ENCODE peak calls at places on chromosomes 12 and 14, in ten cellular contexts. One of them, this sample, is unnamed.
A peak's percentile ranks its signal among the peaks of the same experiment; 100 is the strongest.

GRCh38 chr14:39988939-39989338 is 556.7 kb upstream of the FBXO33 start:
- DNase-seq in stomach: no peak
- DNase-seq in esophagus muscularis mucosa: no peak
- DNase-seq in prostate gland: no peak
- DNase-seq in spleen: no peak
- DNase-seq in GM12878: no peak
- DNase-seq in suprapubic skin: no peak
- DNase-seq in HCT116: peak; percentile 43
- DNase-seq in breast epithelium: no peak
- DNase-seq in GM12891: no peak
- DNase-seq in this sample: no peak

GRCh38 chr12:96403870-96404269 is 3.6 kb upstream of the CDK17 start:
- DNase-seq in stomach: no peak
- DNase-seq in esophagus muscularis mucosa: no peak
- DNase-seq in prostate gland: no peak
- DNase-seq in spleen: no peak
- DNase-seq in GM12878: peak; percentile 72
- DNase-seq in suprapubic skin: no peak
- DNase-seq in HCT116: no peak
- DNase-seq in breast epithelium: no peak
- DNase-seq in GM12891: no peak
- DNase-seq in this sample: no peak

GRCh38 chr14:51614707-51615106 is 37.0 kb upstream of the FRMD6 start:
- DNase-seq in stomach: no peak
- DNase-seq in esophagus muscularis mucosa: no peak
- DNase-seq in prostate gland: no peak
- DNase-seq in spleen: no peak
- DNase-seq in GM12878: no peak
- DNase-seq in suprapubic skin: no peak
- DNase-seq in HCT116: no peak
- DNase-seq in breast epithelium: no peak
- DNase-seq in GM12891: no peak
- DNase-seq in this sample: no peak

GRCh38 chr12:124654666-124655316 is 87.4 kb upstream of the NCOR2 start:
- DNase-seq in stomach: peak; percentile 57
- DNase-seq in esophagus muscularis mucosa: no peak
- DNase-seq in prostate gland: peak; percentile 35
- DNase-seq in spleen: no peak
- DNase-seq in GM12878: no peak
- DNase-seq in suprapubic skin: no peak
- DNase-seq in HCT116: no peak
- DNase-seq in breast epithelium: peak; percentile 70
- DNase-seq in GM12891: no peak
- DNase-seq in this sample: no peak

GRCh38 chr12:117718141-117718540 is 250.6 kb downstream of the KSR2 start:
- DNase-seq in stomach: no peak
- DNase-seq in esophagus muscularis mucosa: no peak
- DNase-seq in prostate gland: no peak
- DNase-seq in spleen: no peak
- DNase-seq in GM12878: no peak
- DNase-seq in suprapubic skin: no peak
- DNase-seq in HCT116: no peak
- DNase-seq in breast epithelium: no peak
- DNase-seq in GM12891: no peak
- DNase-seq in this sample: no peak

GRCh38 chr14:103296007-103296406 is 38.0 kb upstream of the EIF5 start:
- DNase-seq in stomach: no peak
- DNase-seq in esophagus muscularis mucosa: no peak
- DNase-seq in prostate gland: no peak
- DNase-seq in spleen: no peak
- DNase-seq in GM12878: no peak
- DNase-seq in suprapubic skin: peak; percentile 15
- DNase-seq in HCT116: no peak
- DNase-seq in breast epithelium: no peak
- DNase-seq in GM12891: no peak
- DNase-seq in this sample: no peak

GRCh38 chr12:56684745-56685369 is 3.2 kb downstream of the PTGES3 start:
- DNase-seq in stomach: peak; percentile 8
- DNase-seq in esophagus muscularis mucosa: no peak
- DNase-seq in prostate gland: no peak
- DNase-seq in spleen: peak; percentile 50
- DNase-seq in GM12878: no peak
- DNase-seq in suprapubic skin: peak; percentile 39
- DNase-seq in HCT116: no peak
- DNase-seq in breast epithelium: peak; percentile 19
- DNase-seq in GM12891: no peak
- DNase-seq in this sample: no peak

GRCh38 chr14:61889914-61890351 is 127.7 kb downstream of the SNAPC1 start:
- DNase-seq in stomach: no peak
- DNase-seq in esophagus muscularis mucosa: no peak
- DNase-seq in prostate gland: no peak
- DNase-seq in spleen: no peak
- DNase-seq in GM12878: peak; percentile 81
- DNase-seq in suprapubic skin: no peak
- DNase-seq in HCT116: no peak
- DNase-seq in breast epithelium: no peak
- DNase-seq in GM12891: peak; percentile 27
- DNase-seq in this sample: no peak

GRCh38 chr12:50246873-50247612 is 36.3 kb downstream of the LIMA1 start:
- DNase-seq in stomach: peak; percentile 80
- DNase-seq in esophagus muscularis mucosa: no peak
- DNase-seq in prostate gland: peak; percentile 28
- DNase-seq in spleen: no peak
- DNase-seq in GM12878: peak; percentile 62
- DNase-seq in suprapubic skin: peak; percentile 91
- DNase-seq in HCT116: peak; percentile 99
- DNase-seq in breast epithelium: no peak
- DNase-seq in GM12891: no peak
- DNase-seq in this sample: peak; percentile 93
- TF ChIP-seq POLR2AphosphoS5 in stomach: no peak
- TF ChIP-seq POLR2AphosphoS5 in esophagus muscularis mucosa: peak; percentile 47
- TF ChIP-seq POLR2AphosphoS5 in prostate gland: peak; percentile 62
- TF ChIP-seq POLR2AphosphoS5 in spleen: no peak
- TF ChIP-seq POLR2AphosphoS5 in GM12878: no peak
- TF ChIP-seq POLR2AphosphoS5 in suprapubic skin: peak; percentile 72
- TF ChIP-seq POLR2AphosphoS5 in HCT116: peak; percentile 76
- TF ChIP-seq POLR2AphosphoS5 in breast epithelium: peak; percentile 64
- TF ChIP-seq POLR2AphosphoS5 in GM12891: no peak
- TF ChIP-seq POLR2AphosphoS5 in this sample: no peak

GRCh38 chr14:74324945-74325361 is 22.2 kb upstream of the ABCD4 start:
- DNase-seq in stomach: no peak
- DNase-seq in esophagus muscularis mucosa: no peak
- DNase-seq in prostate gland: no peak
- DNase-seq in spleen: no peak
- DNase-seq in GM12878: no peak
- DNase-seq in suprapubic skin: no peak
- DNase-seq in HCT116: no peak
- DNase-seq in breast epithelium: no peak
- DNase-seq in GM12891: no peak
- DNase-seq in this sample: no peak

GRCh38 chr14:74325446-74325845 is 22.7 kb upstream of the ABCD4 start:
- DNase-seq in stomach: no peak
- DNase-seq in esophagus muscularis mucosa: no peak
- DNase-seq in prostate gland: no peak
- DNase-seq in spleen: no peak
- DNase-seq in GM12878: no peak
- DNase-seq in suprapubic skin: no peak
- DNase-seq in HCT116: no peak
- DNase-seq in breast epithelium: no peak
- DNase-seq in GM12891: no peak
- DNase-seq in this sample: no peak

DNA sequence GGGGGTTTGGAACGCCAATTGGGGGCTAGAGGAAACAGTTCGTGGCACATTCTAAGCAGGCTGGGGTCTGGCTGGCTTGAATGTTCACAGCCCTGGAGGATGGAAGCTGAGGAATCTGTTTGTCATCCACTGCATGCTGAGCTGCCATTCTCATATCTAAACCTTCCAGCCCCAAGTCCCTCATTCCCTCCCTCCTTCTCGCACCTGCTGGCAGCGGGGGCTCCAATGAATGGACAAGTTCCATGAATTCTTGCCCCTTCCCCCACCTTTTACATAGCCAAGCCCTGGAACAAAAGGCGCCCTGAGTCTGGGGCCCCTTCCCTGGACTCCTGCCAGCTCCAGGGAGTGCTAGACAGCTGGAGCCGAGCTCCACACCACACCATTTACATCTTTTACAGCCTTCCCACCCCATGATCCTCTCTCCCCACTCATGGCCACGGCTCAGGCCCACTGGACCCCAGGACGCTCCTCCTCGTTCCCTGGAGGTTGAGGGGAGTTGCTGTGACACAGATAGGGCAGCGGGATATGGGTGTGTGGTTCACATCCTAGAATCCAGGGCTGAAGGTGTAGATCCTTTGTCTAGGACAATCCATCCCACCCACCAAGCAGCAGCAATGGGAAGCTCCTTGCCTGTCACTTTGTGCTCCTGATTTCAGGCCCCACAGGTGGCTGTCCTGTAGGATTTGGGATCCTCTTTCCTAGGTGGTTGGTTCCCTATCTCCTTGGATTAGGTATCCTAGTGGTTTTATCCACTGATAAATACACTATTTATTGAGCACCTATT is 21.7 kb upstream of the VRTN start:
- DNase-seq in stomach: no peak
- DNase-seq in esophagus muscularis mucosa: no peak
- DNase-seq in prostate gland: no peak
- DNase-seq in spleen: no peak
- DNase-seq in GM12878: no peak
- DNase-seq in suprapubic skin: no peak
- DNase-seq in HCT116: no peak
- DNase-seq in breast epithelium: no peak
- DNase-seq in GM12891: no peak
- DNase-seq in this sample: no peak
- TF ChIP-seq POLR2A in stomach: no peak
- TF ChIP-seq POLR2A in esophagus muscularis mucosa: no peak
- TF ChIP-seq POLR2A in prostate gland: no peak
- TF ChIP-seq POLR2A in spleen: no peak
- TF ChIP-seq POLR2A in GM12878: no peak
- TF ChIP-seq POLR2A in suprapubic skin: no peak
- TF ChIP-seq POLR2A in HCT116: no peak
- TF ChIP-seq POLR2A in breast epithelium: no peak
- TF ChIP-seq POLR2A in GM12891: no peak
- TF ChIP-seq POLR2A in this sample: no peak

DNA sequence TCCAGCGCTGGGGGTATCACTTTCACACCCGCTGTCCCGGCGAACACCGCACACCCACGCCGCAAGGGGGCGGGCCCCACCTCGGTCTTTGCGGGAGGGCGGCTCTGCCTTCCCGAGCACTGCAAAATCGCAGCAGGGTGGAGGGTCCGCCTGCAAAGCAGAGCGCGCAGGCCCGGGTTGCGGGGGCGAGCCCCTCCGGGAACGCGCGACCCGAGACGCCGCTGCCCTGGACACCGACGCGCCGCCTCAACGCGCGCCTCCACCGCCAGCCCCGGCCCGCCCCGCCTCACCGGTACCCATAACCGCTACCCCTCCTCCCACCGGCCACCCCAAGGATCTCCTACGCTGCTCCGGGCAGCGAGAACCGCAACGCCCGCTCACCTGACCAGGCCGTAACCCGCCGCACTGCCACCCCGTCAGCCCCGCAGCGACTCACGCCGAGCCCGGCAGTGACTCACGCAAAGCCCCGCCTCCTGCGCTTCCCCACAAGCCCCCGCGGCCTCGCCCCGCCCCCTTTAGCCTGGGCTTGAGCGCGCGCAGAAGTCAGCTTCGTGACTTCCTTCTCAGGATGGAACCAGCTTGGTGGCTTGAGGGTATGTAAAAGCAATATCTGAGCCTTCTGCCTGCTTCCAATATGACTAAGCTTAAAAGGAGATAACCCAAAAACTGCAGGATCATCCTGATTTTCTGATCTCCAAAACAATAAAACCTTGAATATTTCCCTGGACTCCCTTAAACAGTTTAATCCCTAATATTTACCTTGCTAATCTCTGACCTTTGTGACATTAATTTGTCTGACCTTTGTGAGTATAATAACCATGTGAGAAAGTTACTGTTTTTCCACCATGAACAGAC is at the start of gene RPAP3:
- DNase-seq in stomach: peak; percentile 99
- DNase-seq in esophagus muscularis mucosa: peak; percentile 99
- DNase-seq in prostate gland: peak; percentile 95
- DNase-seq in spleen: peak; percentile 100
- DNase-seq in GM12878: peak; percentile 65
- DNase-seq in suprapubic skin: peak; percentile 98
- DNase-seq in HCT116: peak; percentile 76
- DNase-seq in breast epithelium: peak; percentile 97
- DNase-seq in GM12891: peak; percentile 78
- DNase-seq in this sample: no peak
- TF ChIP-seq POLR2AphosphoS5 in stomach: peak; percentile 86
- TF ChIP-seq POLR2AphosphoS5 in esophagus muscularis mucosa: peak; percentile 93
- TF ChIP-seq POLR2AphosphoS5 in prostate gland: peak; percentile 97
- TF ChIP-seq POLR2AphosphoS5 in spleen: peak; percentile 99
- TF ChIP-seq POLR2AphosphoS5 in GM12878: peak; percentile 83
- TF ChIP-seq POLR2AphosphoS5 in suprapubic skin: peak; percentile 61
- TF ChIP-seq POLR2AphosphoS5 in HCT116: peak; percentile 95
- TF ChIP-seq POLR2AphosphoS5 in breast epithelium: peak; percentile 56
- TF ChIP-seq POLR2AphosphoS5 in GM12891: peak; percentile 85
- TF ChIP-seq POLR2AphosphoS5 in this sample: peak; percentile 95

GRCh38 chr12:122887817-122888212 is 8.1 kb downstream of the VPS37B start:
- DNase-seq in stomach: no peak
- DNase-seq in esophagus muscularis mucosa: no peak
- DNase-seq in prostate gland: no peak
- DNase-seq in spleen: no peak
- DNase-seq in GM12878: no peak
- DNase-seq in suprapubic skin: no peak
- DNase-seq in HCT116: no peak
- DNase-seq in breast epithelium: no peak
- DNase-seq in GM12891: no peak
- DNase-seq in this sample: no peak

GRCh38 chr12:122888232-122888752 is 7.6 kb downstream of the VPS37B start:
- DNase-seq in stomach: peak; percentile 86
- DNase-seq in esophagus muscularis mucosa: no peak
- DNase-seq in prostate gland: peak; percentile 93
- DNase-seq in spleen: no peak
- DNase-seq in GM12878: no peak
- DNase-seq in suprapubic skin: peak; percentile 84
- DNase-seq in HCT116: peak; percentile 81
- DNase-seq in breast epithelium: peak; percentile 83
- DNase-seq in GM12891: no peak
- DNase-seq in this sample: no peak

GRCh38 chr12:122886161-122886560 is 9.8 kb downstream of the VPS37B start:
- DNase-seq in stomach: peak; percentile 5
- DNase-seq in esophagus muscularis mucosa: no peak
- DNase-seq in prostate gland: no peak
- DNase-seq in spleen: no peak
- DNase-seq in GM12878: no peak
- DNase-seq in suprapubic skin: no peak
- DNase-seq in HCT116: no peak
- DNase-seq in breast epithelium: no peak
- DNase-seq in GM12891: no peak
- DNase-seq in this sample: no peak

GRCh38 chr12:122884860-122885259 is 11.1 kb downstream of the VPS37B start:
- DNase-seq in stomach: no peak
- DNase-seq in esophagus muscularis mucosa: no peak
- DNase-seq in prostate gland: no peak
- DNase-seq in spleen: no peak
- DNase-seq in GM12878: no peak
- DNase-seq in suprapubic skin: no peak
- DNase-seq in HCT116: no peak
- DNase-seq in breast epithelium: no peak
- DNase-seq in GM12891: no peak
- DNase-seq in this sample: no peak

DNA sequence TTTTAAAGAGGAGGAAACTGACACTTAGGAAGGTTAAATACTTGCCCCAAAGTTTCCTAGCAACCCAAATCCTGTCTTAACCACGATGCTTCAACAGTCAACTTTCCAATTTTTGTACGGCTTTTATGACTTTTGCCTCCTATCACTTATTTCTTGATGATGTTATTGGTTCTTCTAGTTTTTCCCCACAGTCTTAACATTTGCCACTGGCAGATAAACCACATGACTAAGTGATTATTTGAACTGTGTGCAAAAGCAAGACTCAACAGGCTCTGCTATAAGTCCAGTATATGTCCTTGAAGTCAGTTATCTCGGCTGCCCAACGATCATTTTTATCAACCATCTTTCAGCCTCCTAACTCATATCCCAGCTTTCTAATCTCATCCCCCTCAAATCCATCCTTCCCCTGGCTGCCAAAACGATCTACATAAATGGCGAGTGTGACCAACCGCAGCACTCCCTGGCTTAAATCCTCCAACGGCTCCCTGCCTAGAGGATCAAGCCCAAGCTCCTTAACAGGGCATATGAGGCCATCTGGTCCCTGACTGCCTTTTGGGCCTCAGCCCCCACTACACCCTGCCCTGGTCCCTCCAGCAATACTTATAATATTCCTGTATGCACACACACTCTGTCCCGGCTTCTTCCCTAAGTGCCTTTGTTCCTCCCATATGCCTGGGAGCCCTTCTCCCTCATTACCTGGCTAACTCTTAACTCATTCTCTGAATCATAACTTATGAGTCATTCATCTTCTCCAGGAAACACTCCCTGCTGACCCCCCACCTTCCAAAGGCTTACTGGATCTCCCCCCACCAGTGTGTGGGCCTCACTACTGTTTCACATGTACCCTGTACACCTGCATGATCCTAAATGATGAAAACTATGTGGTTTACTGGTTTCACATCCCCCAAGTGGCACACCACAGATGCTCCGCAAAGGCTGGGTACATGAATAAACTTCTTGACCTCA is 8.8 kb downstream of the VPS37B start:
- DNase-seq in stomach: peak; percentile 46
- DNase-seq in esophagus muscularis mucosa: no peak
- DNase-seq in prostate gland: no peak
- DNase-seq in spleen: no peak
- DNase-seq in GM12878: peak; percentile 84
- DNase-seq in suprapubic skin: no peak
- DNase-seq in HCT116: peak; percentile 81
- DNase-seq in breast epithelium: no peak
- DNase-seq in GM12891: no peak
- DNase-seq in this sample: no peak
- TF ChIP-seq POLR2A in stomach: no peak
- TF ChIP-seq POLR2A in esophagus muscularis mucosa: no peak
- TF ChIP-seq POLR2A in prostate gland: no peak
- TF ChIP-seq POLR2A in spleen: no peak
- TF ChIP-seq POLR2A in GM12878: no peak
- TF ChIP-seq POLR2A in suprapubic skin: no peak
- TF ChIP-seq POLR2A in HCT116: no peak
- TF ChIP-seq POLR2A in breast epithelium: no peak
- TF ChIP-seq POLR2A in GM12891: no peak
- TF ChIP-seq POLR2A in this sample: no peak